ENCODE peak calls at places on chromosome X, in seven cellular contexts. K is adrenal gland, S is AG04450, T is A549, B is endodermal cell, J is breast epithelium, H is PC-3. I is an unnamed sample. For H3K9me3, the result is how much of the 10 kb centered on the place peaks cover.

GRCh38 chrX:93120805-93121204 is 552.6 kb downstream of the NAP1L3 start:
- DNase-seq in S (no peak), T (no peak), K (no peak), H (no peak), J (no peak), B (no peak), I (no peak)

GRCh38 chrX:18574591-18574990 is 97.3 kb downstream of the RS1 start:
- DNase-seq in K (peak), J (no peak), S (peak), B (no peak), T (peak), H (peak), I (no peak)

GRCh38 chrX:120022763-120023162 is 54.7 kb downstream of the RHOXF2B start:
- DNase-seq in B (no peak), J (no peak), H (no peak), K (no peak), S (no peak), T (no peak), I (no peak)

GRCh38 chrX:118554511-118554910 is 58.9 kb downstream of the DOCK11 start:
- DNase-seq in K (no peak), J (no peak), S (no peak), B (no peak), T (no peak), H (peak), I (no peak)

GRCh38 chrX:30620980-30621716 is 32.1 kb upstream of the GK start:
- DNase-seq in J (no peak), S (peak), B (no peak), T (peak), H (peak), K (peak), I (no peak)

GRCh38 chrX:41870719-41871151 is 52.6 kb downstream of the CASK start:
- DNase-seq in T (peak), H (no peak), J (no peak), K (no peak), S (no peak), B (no peak), I (no peak)

GRCh38 chrX:97854071-97854470 is 970.4 kb downstream of the RPA4 start:
- DNase-seq in T (no peak), K (no peak), J (no peak), S (no peak), B (no peak), H (no peak), I (no peak)

GRCh38 chrX:11197671-11198070 is 86.5 kb downstream of the HCCS start:
- DNase-seq in H (no peak), K (no peak), T (no peak), S (no peak), J (no peak), B (no peak), I (no peak)

GRCh38 chrX:106177106-106177981 is 9.2 kb downstream of the PWWP3B start:
- DNase-seq in T (no peak), S (no peak), H (no peak), K (peak), B (peak), J (no peak), I (no peak)

GRCh38 chrX:134144231-134144630 is 92.8 kb upstream of the CCDC160 start:
- DNase-seq in J (no peak), B (no peak), T (peak), K (no peak), S (no peak), H (peak), I (no peak)

GRCh38 chrX:46376246-46376885 is 168.9 kb downstream of the ZNF674 start:
- DNase-seq in J (no peak), S (peak), K (peak), B (peak), H (peak), T (peak), I (peak)

GRCh38 chrX:133850414-133850813 is 135.0 kb downstream of the GPC3 start:
- DNase-seq in H (no peak), B (no peak), T (no peak), K (no peak), J (no peak), S (no peak), I (no peak)

GRCh38 chrX:1391370-1391706 is 575 bp downstream of the SLC25A6 start:
- DNase-seq in K (no peak), J (peak), B (peak), T (no peak), H (peak), S (no peak), I (no peak)

GRCh38 chrX:70664726-70665125 is 220.1 kb downstream of the DLG3 start:
- DNase-seq in J (no peak), H (peak), B (no peak), T (peak), S (no peak), K (no peak), I (no peak)

GRCh38 chrX:154401918-154402621 is 3.9 kb downstream of the RPL10 start:
- DNase-seq in B (peak), S (no peak), K (no peak), T (no peak), J (no peak), H (peak), I (no peak)

GRCh38 chrX:119391279-119391678 is 7.9 kb upstream of the SLC25A43 start:
- DNase-seq in J (no peak), H (peak), T (peak), K (no peak), S (no peak), B (no peak), I (no peak)

GRCh38 chrX:135396109-135396508 is 25.6 kb upstream of the SMIM10L2A start:
- DNase-seq in K (peak), S (no peak), J (no peak), T (peak), H (peak), B (no peak), I (no peak)

GRCh38 chrX:151386838-151387459 is 10.1 kb upstream of the VMA21 start:
- DNase-seq in B (no peak), T (no peak), K (no peak), J (no peak), H (no peak), S (no peak), I (no peak)

GRCh38 chrX:109448539-109448938 is 33.3 kb downstream of the GUCY2F start:
- DNase-seq in B (no peak), K (no peak), T (no peak), J (no peak), H (no peak), S (no peak), I (no peak)

GRCh38 chrX:117376460-117376859 is 740.1 kb downstream of the KLHL13 start:
- DNase-seq in S (no peak), J (no peak), B (no peak), H (peak), T (peak), K (no peak), I (no peak)

DNA sequence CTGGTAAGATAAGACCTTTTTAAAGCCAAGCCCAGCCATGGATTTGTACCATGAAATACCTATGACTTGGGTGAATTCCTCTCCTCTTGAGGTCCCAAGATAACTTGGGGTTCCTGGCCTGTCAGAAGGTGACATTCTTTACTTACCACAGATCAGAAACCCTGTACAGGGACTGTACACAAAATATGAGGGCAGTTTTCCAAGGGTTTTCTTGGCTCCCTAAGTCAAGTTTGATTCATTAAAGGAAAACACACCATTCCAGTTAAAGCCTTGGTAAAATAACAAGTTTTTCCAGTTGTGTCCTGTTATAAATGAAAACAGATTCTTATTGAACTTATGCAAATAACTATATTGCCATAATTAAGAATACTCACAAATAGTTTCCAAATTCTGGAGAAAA is 8.2 kb downstream of the SYAP1 start:
- DNase-seq in K (no peak), S (no peak), J (no peak), B (no peak), H (peak), T (no peak), I (no peak)
- H3K27ac ChIP-seq in K (no peak), S (no peak), J (no peak), B (no peak), H (no peak), T (no peak), I (no peak)

GRCh38 chrX:136607236-136607635 is 40.7 kb upstream of the CD40LG start:
- DNase-seq in S (no peak), B (no peak), K (no peak), H (peak), T (no peak), J (no peak), I (no peak)

GRCh38 chrX:136608295-136608933 is 39.5 kb upstream of the CD40LG start:
- DNase-seq in B (peak), H (peak), J (peak), S (no peak), T (peak), K (peak), I (peak)
- TF ChIP-seq CTCF in B (peak), H (peak), J (no peak), S (no peak), T (peak), K (no peak), I (peak)

DNA sequence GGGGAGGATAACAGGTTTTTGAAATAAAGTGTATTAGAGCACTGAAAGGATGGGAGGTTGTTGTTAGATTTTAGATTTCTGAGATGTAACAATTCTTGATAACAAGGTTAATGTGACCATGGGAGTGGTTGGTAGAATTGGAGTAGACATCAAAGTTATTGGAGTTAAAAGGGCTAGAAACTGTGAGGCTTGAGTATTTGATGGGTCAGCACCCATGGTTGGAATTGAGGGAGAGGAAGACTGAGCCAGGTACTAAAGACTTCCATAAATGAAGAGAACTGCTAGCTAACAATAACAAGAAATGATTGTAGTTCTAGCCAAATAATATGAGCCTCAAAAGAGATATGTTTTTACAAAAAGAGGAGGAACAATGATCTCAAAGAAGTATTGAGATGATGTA is 98.8 kb downstream of the HEPH start:
- DNase-seq in S (no peak), B (no peak), K (no peak), H (no peak), J (no peak), T (no peak), I (no peak)
- H3K9me3 ChIP-seq in S (under half), B (under half), K (under half), H (under half), J (under half), T (under half), I (under half)

DNA sequence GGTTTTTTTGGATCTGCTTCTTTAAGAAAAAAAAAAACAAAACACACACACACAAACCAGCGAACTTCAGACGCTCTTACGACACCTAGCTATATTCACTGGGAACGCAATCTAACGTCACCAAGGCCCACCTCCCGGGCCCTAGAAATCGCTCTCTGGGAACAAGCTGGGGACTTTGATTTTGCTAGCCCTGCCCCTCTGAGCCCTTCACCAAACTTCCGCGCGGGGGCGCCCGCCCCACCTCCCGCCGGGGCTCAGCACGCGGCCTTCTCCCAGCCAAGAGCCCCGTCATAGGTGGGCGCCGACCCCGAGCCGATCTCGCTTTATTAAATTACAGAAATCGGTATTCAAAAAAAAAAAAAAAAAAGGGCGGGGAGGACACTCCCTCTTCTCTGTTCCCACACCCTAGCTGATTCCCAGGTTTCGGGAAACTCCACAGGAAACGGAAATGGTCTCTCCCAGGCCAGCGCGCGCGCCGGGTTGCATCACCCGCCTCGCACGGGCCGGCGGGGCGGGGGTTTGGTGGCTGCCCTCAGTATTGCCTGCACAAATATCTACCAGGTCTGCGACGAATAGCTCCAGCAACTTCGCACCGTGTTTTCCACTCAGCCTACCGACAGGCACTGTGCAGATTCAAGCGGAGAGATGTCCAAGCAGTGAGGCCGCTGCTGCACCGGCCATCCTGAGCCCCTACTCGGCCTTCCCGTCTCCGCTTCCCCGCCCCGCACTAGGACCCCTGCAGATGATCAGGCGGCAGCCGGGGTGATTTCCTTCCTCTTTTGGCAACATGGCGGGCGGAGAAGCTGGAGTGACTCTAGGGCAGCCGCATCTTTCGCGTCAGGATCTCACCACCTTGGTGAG is at the start of gene EIF2S3:
- DNase-seq in B (peak), J (peak), T (peak), H (peak), S (peak), K (peak), I (peak)
- H3K27ac ChIP-seq in B (peak), J (peak), T (no peak), H (peak), S (peak), K (peak), I (peak)

GRCh38 chrX:138996268-138996667 is 284.8 kb upstream of the FGF13 start:
- DNase-seq in J (no peak), S (no peak), K (no peak), T (no peak), B (no peak), H (no peak), I (no peak)
- TF ChIP-seq CTCF in J (no peak), S (no peak), K (no peak), T (no peak), B (no peak), H (no peak), I (no peak)

GRCh38 chrX:72006461-72006860 is 95.8 kb downstream of the NHSL2 start:
- DNase-seq in B (no peak), K (no peak), S (no peak), H (no peak), J (no peak), T (no peak), I (no peak)
- H3K9me3 ChIP-seq in B (under half), K (under half), S (under half), H (under half), J (under half), T (under half), I (under half)

GRCh38 chrX:38881066-38881465 is 79.8 kb downstream of the MID1IP1 start:
- DNase-seq in J (no peak), H (no peak), T (no peak), K (no peak), S (no peak), B (no peak), I (no peak)
- H3K27ac ChIP-seq in J (no peak), H (peak), T (no peak), K (no peak), S (no peak), B (no peak), I (no peak)

I was measured in CD4-positive, alpha-beta T cell.